ENCODE peak calls at places on chromosomes 12 and 14, in six cellular contexts. X, L, F, N, T and H are unnamed samples.

GRCh38 chr12:29518407-29518806 is 20.9 kb upstream of the OVCH1 start:
- DNase-seq in X (no peak), L (no peak), F (no peak), N (no peak), T (no peak), H (no peak)

GRCh38 chr12:77510985-77511384 is 319.7 kb upstream of the NAV3 start:
- DNase-seq in X (no peak), L (no peak), F (no peak), N (no peak), T (no peak), H (no peak)

GRCh38 chr12:57145460-57146059 is 1.9 kb downstream of the LRP1-AS start:
- DNase-seq in X (no peak), L (no peak), F (no peak), N (no peak), T (no peak), H (no peak)

GRCh38 chr14:77375164-77375950 is 1.5 kb downstream of the TMED8 start:
- DNase-seq in X (no peak), L (no peak), F (no peak), N (no peak), T (no peak), H (no peak)

GRCh38 chr12:94150483-94151225 is 2.3 kb downstream of the PLXNC1 start:
- DNase-seq in X (no peak), L (no peak), F (peak; percentile 16), N (no peak), T (no peak), H (no peak)

GRCh38 chr12:121573949-121574520 is 6.8 kb downstream of the KDM2B start:
- DNase-seq in X (no peak), L (no peak), F (no peak), N (no peak), T (no peak), H (no peak)

GRCh38 chr12:32273712-32274111 is 125.6 kb upstream of the FGD4 start:
- DNase-seq in X (no peak), L (no peak), F (peak; percentile 9), N (no peak), T (no peak), H (no peak)

GRCh38 chr14:45891417-45892080 is 638.5 kb upstream of the MIS18BP1 start:
- DNase-seq in X (no peak), L (no peak), F (no peak), N (no peak), T (no peak), H (no peak)

GRCh38 chr12:10632226-10632625 is 18.8 kb upstream of the MAGOHB start:
- DNase-seq in X (peak; percentile 33), L (no peak), F (no peak), N (no peak), T (no peak), H (no peak)

GRCh38 chr14:60650382-60650961 is 1.2 kb upstream of the SIX1 start:
- DNase-seq in X (no peak), L (no peak), F (no peak), N (no peak), T (no peak), H (peak; percentile 11)

GRCh38 chr12:12064596-12064995 is 6.1 kb upstream of the BCL2L14 start:
- DNase-seq in X (no peak), L (no peak), F (no peak), N (no peak), T (no peak), H (no peak)

GRCh38 chr14:39492267-39492666 is 60.0 kb upstream of the FBXO33 start:
- DNase-seq in X (peak; percentile 93), L (no peak), F (no peak), N (peak; percentile 73), T (no peak), H (no peak)

GRCh38 chr12:52444647-52445595 is 7.0 kb downstream of the KRT6B start:
- DNase-seq in X (peak; percentile 62), L (no peak), F (no peak), N (no peak), T (no peak), H (no peak)

GRCh38 chr12:10214131-10214876 is 1.6 kb downstream of the GABARAPL1 start:
- DNase-seq in X (peak; percentile 83), L (no peak), F (no peak), N (no peak), T (no peak), H (peak; percentile 45)

GRCh38 chr12:78087363-78087675 is 256.6 kb downstream of the NAV3 start:
- DNase-seq in X (peak; percentile 20), L (no peak), F (no peak), N (no peak), T (no peak), H (no peak)

GRCh38 chr12:54341343-54341742 is 16.4 kb downstream of the COPZ1 start:
- DNase-seq in X (no peak), L (no peak), F (no peak), N (no peak), T (no peak), H (no peak)

GRCh38 chr12:85350356-85350755 is 70.3 kb downstream of the ALX1 start:
- DNase-seq in X (no peak), L (no peak), F (no peak), N (no peak), T (no peak), H (no peak)

GRCh38 chr12:9910716-9911421 is 21.3 kb downstream of the CLEC2A start:
- DNase-seq in X (no peak), L (no peak), F (no peak), N (no peak), T (no peak), H (no peak)

GRCh38 chr12:58487280-58488141 is 432.8 kb downstream of the LRIG3 start:
- DNase-seq in X (peak; percentile 91), L (no peak), F (no peak), N (no peak), T (no peak), H (no peak)

GRCh38 chr12:120474092-120474960 is 4.8 kb upstream of the SRSF9 start:
- DNase-seq in X (peak; percentile 65), L (no peak), F (no peak), N (peak; percentile 71), T (no peak), H (peak; percentile 98)

GRCh38 chr12:6950944-6951540 is at the start of gene PTPN6:
- DNase-seq in X (no peak), L (peak; percentile 76), F (peak; percentile 46), N (no peak), T (no peak), H (no peak)

GRCh38 chr12:109329710-109330109 is 18.0 kb upstream of the MYO1H start:
- DNase-seq in X (no peak), L (no peak), F (no peak), N (no peak), T (no peak), H (no peak)

GRCh38 chr12:113086249-113087164 is 30.0 kb downstream of the DTX1 start:
- DNase-seq in X (no peak), L (no peak), F (no peak), N (no peak), T (no peak), H (no peak)

GRCh38 chr12:45762185-45763110 is 32.9 kb downstream of the ARID2 start:
- DNase-seq in X (peak; percentile 39), L (no peak), F (no peak), N (no peak), T (no peak), H (no peak)

GRCh38 chr14:48853159-48853558 is 733.0 kb downstream of the RPS29 start:
- DNase-seq in X (no peak), L (no peak), F (no peak), N (no peak), T (no peak), H (no peak)

GRCh38 chr12:10454531-10454930 is 1.4 kb upstream of the KLRC1 start:
- DNase-seq in X (no peak), L (no peak), F (no peak), N (no peak), T (no peak), H (no peak)

GRCh38 chr14:54676822-54677708 is 110.1 kb downstream of the SAMD4A start:
- DNase-seq in X (peak; percentile 99), L (no peak), F (no peak), N (peak; percentile 75), T (peak; percentile 85), H (peak; percentile 50)

GRCh38 chr12:27383429-27384260 is 51.0 kb downstream of the BMAL2 start:
- DNase-seq in X (peak; percentile 64), L (peak; percentile 78), F (peak; percentile 57), N (peak; percentile 85), T (peak; percentile 80), H (peak; percentile 89)

GRCh38 chr14:94356379-94357056 is 31.9 kb downstream of the SERPINA1 start:
- DNase-seq in X (no peak), L (no peak), F (no peak), N (no peak), T (peak; percentile 21), H (no peak)

GRCh38 chr12:31964280-31964679 is 5.1 kb downstream of the RESF1 start:
- DNase-seq in X (no peak), L (no peak), F (no peak), N (no peak), T (no peak), H (no peak)

GRCh38 chr14:72928872-72929271 is 2.6 kb downstream of the DCAF4 start:
- DNase-seq in X (no peak), L (no peak), F (no peak), N (no peak), T (no peak), H (no peak)

GRCh38 chr12:126258190-126258589 is 1193.0 kb downstream of the AACS start:
- DNase-seq in X (no peak), L (no peak), F (no peak), N (no peak), T (no peak), H (no peak)

GRCh38 chr12:79858518-79858917 is 76.4 kb downstream of the PPP1R12A start:
- DNase-seq in X (peak; percentile 17), L (no peak), F (no peak), N (peak; percentile 38), T (no peak), H (no peak)

GRCh38 chr12:6452245-6452731 is 446 bp downstream of the TAPBPL start:
- DNase-seq in X (no peak), L (no peak), F (no peak), N (no peak), T (no peak), H (no peak)

GRCh38 chr12:130160711-130161231 is 1.5 kb upstream of the FZD10 start:
- DNase-seq in X (no peak), L (peak; percentile 45), F (no peak), N (no peak), T (no peak), H (no peak)

GRCh38 chr12:64560395-64561301 is 49.6 kb upstream of the RASSF3 start:
- DNase-seq in X (peak; percentile 95), L (no peak), F (no peak), N (peak; percentile 60), T (no peak), H (peak; percentile 73)

GRCh38 chr12:132921685-132922084 is 34.3 kb upstream of the CHFR start:
- DNase-seq in X (no peak), L (no peak), F (no peak), N (no peak), T (no peak), H (no peak)

GRCh38 chr14:88961214-88961613 is 136.8 kb downstream of the TTC8 start:
- DNase-seq in X (no peak), L (no peak), F (no peak), N (no peak), T (no peak), H (no peak)

GRCh38 chr12:124284368-124284767 is 10.5 kb upstream of the RFLNA start:
- DNase-seq in X (no peak), L (no peak), F (no peak), N (no peak), T (no peak), H (no peak)